ENCODE peak calls at places on chromosomes 16 and 17, in nine cellular contexts. V, T, O, H, A, R, S, L and I are unnamed samples.

GRCh38 chr16:50011707-50012106 is 13.3 kb upstream of the CNEP1R1 start:
- DNase-seq in O (no peak), S (no peak), L (no peak), A (no peak), V (no peak), T (no peak), R (no peak), H (no peak), I (no peak)

GRCh38 chr17:34633351-34633750 is 54.0 kb downstream of the TMEM132E start:
- DNase-seq in T (no peak), R (no peak), H (no peak), O (no peak), A (no peak), S (no peak), L (no peak), V (no peak), I (no peak)

GRCh38 chr17:38872671-38873385 is 3.0 kb downstream of the LASP1 start:
- DNase-seq in S (no peak), V (no peak), A (no peak), T (no peak), O (no peak), R (no peak), H (no peak), L (no peak), I (peak)

GRCh38 chr16:65117701-65118448 is 4.0 kb downstream of the CDH11 start:
- DNase-seq in S (peak), T (no peak), L (peak), H (peak), A (no peak), R (peak), O (no peak), V (peak), I (peak)

GRCh38 chr16:49754495-49755290 is 101.2 kb downstream of the ZNF423 start:
- DNase-seq in V (no peak), A (no peak), L (peak), H (no peak), O (no peak), S (no peak), T (no peak), R (no peak), I (no peak)

GRCh38 chr16:49283376-49284049 is 1.9 kb upstream of the CBLN1 start:
- DNase-seq in S (no peak), T (no peak), L (no peak), O (no peak), R (no peak), A (no peak), H (no peak), V (no peak), I (no peak)

GRCh38 chr17:32755045-32755805 is 121.7 kb downstream of the MYO1D start:
- DNase-seq in R (peak), A (no peak), H (no peak), O (no peak), V (peak), S (no peak), T (no peak), L (no peak), I (peak)

GRCh38 chr16:83878838-83879237 is 20.1 kb upstream of the MLYCD start:
- DNase-seq in R (no peak), V (no peak), H (no peak), S (no peak), T (no peak), A (no peak), O (no peak), L (no peak), I (no peak)

GRCh38 chr17:14080847-14081251 is 11.5 kb downstream of the COX10 start:
- DNase-seq in R (no peak), S (no peak), O (no peak), H (no peak), V (no peak), A (no peak), L (no peak), T (no peak), I (no peak)

GRCh38 chr17:72244942-72245341 is 124.1 kb downstream of the SOX9 start:
- DNase-seq in V (no peak), H (no peak), L (no peak), R (no peak), A (no peak), T (no peak), O (no peak), S (no peak), I (no peak)

GRCh38 chr16:25027781-25028180 is 12.6 kb upstream of the ARHGAP17 start:
- DNase-seq in S (no peak), R (no peak), T (no peak), L (no peak), H (no peak), A (no peak), V (no peak), O (no peak), I (no peak)

GRCh38 chr17:21676281-21677111 is 15.8 kb upstream of the KCNJ18 start:
- DNase-seq in S (peak), R (no peak), T (no peak), A (no peak), H (peak), O (peak), L (no peak), V (no peak), I (no peak)

GRCh38 chr17:66449418-66449977 is 147.1 kb downstream of the PRKCA start:
- DNase-seq in T (no peak), V (no peak), A (no peak), O (no peak), H (no peak), S (peak), L (no peak), R (no peak), I (no peak)

GRCh38 chr17:4986951-4987766 is at the start of gene CAMTA2:
- DNase-seq in S (peak), V (peak), L (peak), A (peak), T (peak), O (peak), R (peak), H (peak), I (peak)

GRCh38 chr17:39782481-39782880 is 44.7 kb downstream of the GRB7 start:
- DNase-seq in S (no peak), T (no peak), R (no peak), O (no peak), V (no peak), L (no peak), H (no peak), A (no peak), I (no peak)

GRCh38 chr16:2121853-2122252 is 13.8 kb downstream of the PKD1 start:
- DNase-seq in S (no peak), O (no peak), R (no peak), T (no peak), A (no peak), L (no peak), V (no peak), H (peak), I (no peak)

GRCh38 chr16:54873081-54873480 is 57.6 kb upstream of the IRX5 start:
- DNase-seq in S (no peak), A (no peak), V (no peak), R (no peak), T (no peak), L (no peak), O (no peak), H (no peak), I (no peak)

GRCh38 chr17:73639926-73640325 is 4.3 kb downstream of the SDK2 start:
- DNase-seq in H (no peak), S (no peak), L (no peak), R (no peak), A (no peak), V (no peak), O (peak), T (no peak), I (no peak)

GRCh38 chr17:64399071-64399766 is 8.6 kb upstream of the PECAM1 start:
- DNase-seq in H (no peak), R (no peak), L (no peak), T (no peak), A (no peak), V (no peak), S (no peak), O (peak), I (no peak)

GRCh38 chr16:78298986-78299385 is 199.5 kb downstream of the WWOX start:
- DNase-seq in V (no peak), A (no peak), R (no peak), L (no peak), O (no peak), T (no peak), H (no peak), S (no peak), I (no peak)

GRCh38 chr17:42667088-42667951 is 8.2 kb downstream of the TUBG2 start:
- DNase-seq in T (no peak), A (no peak), L (no peak), O (peak), H (peak), S (no peak), R (no peak), V (peak), I (no peak)

GRCh38 chr17:46191332-46192210 is 1.7 kb downstream of the KANSL1 start:
- DNase-seq in H (no peak), R (peak), V (peak), O (no peak), T (no peak), L (peak), A (no peak), S (no peak), I (peak)

GRCh38 chr16:919658-920631 is 50.8 kb downstream of the LMF1 start:
- DNase-seq in O (peak), T (no peak), S (no peak), L (no peak), A (no peak), H (no peak), R (no peak), V (no peak), I (no peak)

GRCh38 chr16:6722786-6723185 is 609.9 kb upstream of the RBFOX1 start:
- DNase-seq in T (no peak), S (no peak), H (no peak), R (no peak), O (no peak), V (no peak), A (no peak), L (no peak), I (no peak)

GRCh38 chr16:57752203-57752580 is 16.6 kb downstream of the KATNB1 start:
- DNase-seq in T (no peak), A (no peak), R (no peak), H (no peak), S (no peak), L (no peak), V (no peak), O (no peak), I (no peak)

GRCh38 chr16:80174416-80174815 is 366.4 kb upstream of the DYNLRB2 start:
- DNase-seq in V (peak), A (no peak), H (no peak), L (no peak), R (no peak), S (no peak), T (no peak), O (no peak), I (no peak)

GRCh38 chr17:8192070-8192815 is 2.3 kb upstream of the BORCS6 start:
- DNase-seq in T (no peak), L (peak), R (peak), A (peak), S (peak), O (no peak), H (peak), V (peak), I (peak)
- TF ChIP-seq POLR2A in T (peak), L (peak), R (peak), A (peak), S (no peak), O (no peak), H (peak), V (no peak), I (peak)

GRCh38 chr17:44451016-44451415 is 52.2 kb downstream of the GPATCH8 start:
- DNase-seq in A (no peak), V (no peak), O (no peak), L (no peak), H (no peak), R (no peak), S (no peak), T (no peak), I (no peak)
- TF ChIP-seq POLR2A in A (no peak), V (no peak), O (no peak), L (no peak), H (no peak), R (no peak), S (no peak), T (no peak), I (no peak)

DNA sequence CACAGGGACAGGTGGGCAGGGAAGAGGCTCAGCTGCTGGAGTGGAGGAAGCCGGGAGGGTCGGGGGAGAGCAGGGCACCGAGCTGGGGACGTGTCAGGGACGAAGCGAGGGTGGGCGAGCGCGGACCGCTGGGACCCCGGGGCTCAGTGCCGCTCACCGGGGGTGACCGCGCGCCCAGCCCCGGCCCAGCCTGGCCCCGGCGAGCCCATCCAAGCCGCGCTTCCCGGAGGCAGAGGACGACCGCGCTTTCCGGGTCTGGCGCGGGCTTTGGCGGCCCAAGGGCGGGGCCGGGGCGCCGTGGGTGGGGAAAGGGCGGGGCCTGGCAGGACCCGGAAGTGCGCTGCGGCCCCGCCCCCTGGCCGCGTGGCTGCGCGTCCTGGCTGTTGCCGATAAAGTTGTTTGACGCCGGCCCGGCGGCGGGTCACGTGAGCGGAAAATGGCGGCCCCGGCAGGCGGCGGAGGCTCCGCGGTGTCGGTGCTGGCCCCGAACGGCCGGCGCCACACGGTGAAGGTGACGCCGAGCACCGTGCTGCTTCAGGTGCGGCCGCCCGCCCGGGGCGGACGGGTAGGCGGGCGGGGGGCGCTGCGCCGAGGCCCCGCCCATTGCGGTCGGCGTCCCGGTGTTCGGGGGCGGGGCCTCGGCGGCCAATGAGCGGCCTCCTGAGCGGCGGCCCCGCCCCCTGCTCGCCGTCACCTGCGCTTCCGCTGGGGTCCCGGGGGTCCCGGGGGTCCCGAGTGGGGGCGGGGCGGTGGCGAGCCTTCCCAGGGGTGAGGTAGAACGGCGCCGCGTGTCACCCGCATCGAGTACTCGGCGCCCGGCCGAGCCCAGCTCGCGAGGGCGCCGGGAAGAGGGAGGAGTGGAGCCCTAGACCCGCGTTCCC is at the start of gene ASPSCR1:
- DNase-seq in V (peak), S (peak), H (peak), T (peak), R (peak), A (peak), O (peak), L (peak), I (peak)
- TF ChIP-seq POLR2A in V (peak), S (no peak), H (peak), T (peak), R (peak), A (peak), O (no peak), L (no peak), I (peak)

DNA sequence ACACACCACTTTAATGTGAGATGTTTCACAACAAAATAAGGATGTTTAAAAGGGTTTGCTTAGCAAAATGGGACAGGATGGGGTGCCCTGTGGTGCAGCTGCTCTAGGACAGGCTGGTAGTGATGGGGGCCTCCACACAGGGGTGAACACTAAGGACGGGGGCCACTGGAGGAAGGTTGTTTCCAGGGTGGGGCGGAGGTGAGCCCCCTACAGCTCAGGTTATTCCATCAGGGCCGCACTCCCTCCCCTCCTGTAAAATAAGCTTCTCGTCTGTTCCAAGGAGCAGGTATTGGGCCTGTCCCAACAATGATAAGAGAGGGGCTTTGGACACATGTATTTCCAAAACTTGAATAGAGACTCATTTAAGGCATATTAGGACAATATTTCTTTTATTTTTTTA is 1.9 kb upstream of the HEXD start:
- DNase-seq in L (no peak), S (no peak), T (no peak), A (no peak), R (no peak), V (no peak), H (no peak), O (no peak), I (no peak)
- TF ChIP-seq POLR2A in L (no peak), S (no peak), T (no peak), A (no peak), R (no peak), V (no peak), H (no peak), O (no peak), I (no peak)

GRCh38 chr16:22191089-22191965 is 14.8 kb upstream of the EEF2K start:
- DNase-seq in V (peak), T (peak), O (peak), R (peak), L (peak), S (peak), A (peak), H (peak), I (peak)
- TF ChIP-seq POLR2A in V (no peak), T (peak), O (no peak), R (peak), L (peak), S (no peak), A (peak), H (peak), I (peak)

DNA sequence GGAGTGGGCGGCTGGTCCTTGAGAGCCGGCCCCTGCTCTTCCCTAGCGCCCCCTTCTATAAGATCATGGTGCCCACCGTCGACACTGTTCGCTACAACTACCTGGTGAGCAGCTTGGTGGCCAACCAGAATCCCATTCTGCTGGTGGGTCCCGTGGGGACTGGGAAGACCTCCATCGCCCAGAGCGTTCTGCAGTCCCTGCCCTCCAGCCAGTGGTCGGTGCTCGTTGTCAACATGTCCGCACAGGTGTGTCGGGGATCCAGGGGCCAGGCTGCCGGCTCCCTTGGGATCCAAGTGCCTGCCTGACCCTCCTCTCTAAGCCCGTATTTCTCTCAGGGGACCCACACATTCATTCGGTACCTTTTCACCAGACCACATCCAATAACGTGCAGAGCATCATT is 41.4 kb upstream of the KDM6B start:
- DNase-seq in T (no peak), V (no peak), A (no peak), R (no peak), S (no peak), H (no peak), O (peak), L (no peak), I (no peak)
- TF ChIP-seq POLR2A in T (no peak), V (no peak), A (no peak), R (no peak), S (no peak), H (no peak), O (no peak), L (no peak), I (no peak)